ENCODE peak calls at places on chromosomes 2 and 18, in nine cellular contexts. One of them, this sample, is unnamed.
A peak's percentile ranks its signal among the peaks of the same experiment; 100 is the strongest.

GRCh38 chr18:2111456-2111855 is 459.8 kb downstream of the METTL4 start:
- DNase-seq in uterus: no peak
- DNase-seq in astrocyte: peak; percentile 86
- DNase-seq in left lung: no peak
- DNase-seq in body of pancreas: no peak
- DNase-seq in PC-9: peak; percentile 35
- DNase-seq in adrenal gland: no peak
- DNase-seq in stomach: no peak
- DNase-seq in heart right ventricle: no peak
- DNase-seq in this sample: no peak

GRCh38 chr2:8550481-8550880 is 131.4 kb upstream of the ID2 start:
- DNase-seq in uterus: peak; percentile 7
- DNase-seq in astrocyte: no peak
- DNase-seq in left lung: peak; percentile 31
- DNase-seq in body of pancreas: no peak
- DNase-seq in PC-9: no peak
- DNase-seq in adrenal gland: peak; percentile 10
- DNase-seq in stomach: peak; percentile 14
- DNase-seq in heart right ventricle: no peak
- DNase-seq in this sample: no peak

GRCh38 chr2:164852086-164852485 is 10.5 kb upstream of the COBLL1 start:
- DNase-seq in uterus: no peak
- DNase-seq in astrocyte: no peak
- DNase-seq in left lung: no peak
- DNase-seq in body of pancreas: no peak
- DNase-seq in PC-9: no peak
- DNase-seq in adrenal gland: no peak
- DNase-seq in stomach: no peak
- DNase-seq in heart right ventricle: no peak
- DNase-seq in this sample: no peak

GRCh38 chr2:134718095-134718955 is 475 bp downstream of the TMEM163 start:
- DNase-seq in uterus: no peak
- DNase-seq in astrocyte: no peak
- DNase-seq in left lung: peak; percentile 88
- DNase-seq in body of pancreas: peak; percentile 48
- DNase-seq in PC-9: peak; percentile 16
- DNase-seq in adrenal gland: peak; percentile 31
- DNase-seq in stomach: peak; percentile 45
- DNase-seq in heart right ventricle: no peak
- DNase-seq in this sample: no peak

GRCh38 chr18:64271264-64271663 is 122.4 kb upstream of the LINC00305 start:
- DNase-seq in uterus: no peak
- DNase-seq in astrocyte: no peak
- DNase-seq in left lung: no peak
- DNase-seq in body of pancreas: no peak
- DNase-seq in PC-9: no peak
- DNase-seq in adrenal gland: no peak
- DNase-seq in stomach: no peak
- DNase-seq in heart right ventricle: no peak
- DNase-seq in this sample: no peak

GRCh38 chr2:140348826-140349225 is 1568.6 kb upstream of the NXPH2 start:
- DNase-seq in uterus: no peak
- DNase-seq in astrocyte: no peak
- DNase-seq in left lung: no peak
- DNase-seq in body of pancreas: no peak
- DNase-seq in PC-9: no peak
- DNase-seq in adrenal gland: no peak
- DNase-seq in stomach: no peak
- DNase-seq in heart right ventricle: no peak
- DNase-seq in this sample: no peak

GRCh38 chr2:185335879-185336278 is 402.7 kb upstream of the FSIP2 start:
- DNase-seq in uterus: no peak
- DNase-seq in astrocyte: no peak
- DNase-seq in left lung: no peak
- DNase-seq in body of pancreas: no peak
- DNase-seq in PC-9: no peak
- DNase-seq in adrenal gland: no peak
- DNase-seq in stomach: no peak
- DNase-seq in heart right ventricle: no peak
- DNase-seq in this sample: no peak

GRCh38 chr18:63831080-63831788 is 56.0 kb downstream of the SERPINB7 start:
- DNase-seq in uterus: no peak
- DNase-seq in astrocyte: peak; percentile 84
- DNase-seq in left lung: no peak
- DNase-seq in body of pancreas: no peak
- DNase-seq in PC-9: no peak
- DNase-seq in adrenal gland: no peak
- DNase-seq in stomach: no peak
- DNase-seq in heart right ventricle: no peak
- DNase-seq in this sample: no peak

GRCh38 chr2:203871371-203871983 is 3.9 kb downstream of the CTLA4 start:
- DNase-seq in uterus: no peak
- DNase-seq in astrocyte: no peak
- DNase-seq in left lung: no peak
- DNase-seq in body of pancreas: no peak
- DNase-seq in PC-9: no peak
- DNase-seq in adrenal gland: no peak
- DNase-seq in stomach: no peak
- DNase-seq in heart right ventricle: no peak
- DNase-seq in this sample: no peak

GRCh38 chr2:49129034-49129433 is 25.3 kb downstream of the FSHR start:
- DNase-seq in uterus: no peak
- DNase-seq in astrocyte: no peak
- DNase-seq in left lung: no peak
- DNase-seq in body of pancreas: no peak
- DNase-seq in PC-9: no peak
- DNase-seq in adrenal gland: no peak
- DNase-seq in stomach: no peak
- DNase-seq in heart right ventricle: no peak
- DNase-seq in this sample: no peak

GRCh38 chr2:127560929-127561275 is 25.4 kb downstream of the MYO7B start:
- DNase-seq in uterus: no peak
- DNase-seq in astrocyte: no peak
- DNase-seq in left lung: no peak
- DNase-seq in body of pancreas: no peak
- DNase-seq in PC-9: no peak
- DNase-seq in adrenal gland: no peak
- DNase-seq in stomach: no peak
- DNase-seq in heart right ventricle: no peak
- DNase-seq in this sample: no peak

GRCh38 chr2:200039847-200040246 is 84.5 kb downstream of the MAIP1 start:
- DNase-seq in uterus: no peak
- DNase-seq in astrocyte: peak; percentile 95
- DNase-seq in left lung: no peak
- DNase-seq in body of pancreas: no peak
- DNase-seq in PC-9: no peak
- DNase-seq in adrenal gland: no peak
- DNase-seq in stomach: no peak
- DNase-seq in heart right ventricle: no peak
- DNase-seq in this sample: no peak

GRCh38 chr18:27964811-27965210 is 212.1 kb downstream of the CDH2 start:
- DNase-seq in uterus: no peak
- DNase-seq in astrocyte: peak; percentile 51
- DNase-seq in left lung: no peak
- DNase-seq in body of pancreas: no peak
- DNase-seq in PC-9: peak; percentile 7
- DNase-seq in adrenal gland: no peak
- DNase-seq in stomach: no peak
- DNase-seq in heart right ventricle: no peak
- DNase-seq in this sample: no peak

GRCh38 chr2:64796926-64797325 is 143.2 kb upstream of the SERTAD2 start:
- DNase-seq in uterus: no peak
- DNase-seq in astrocyte: no peak
- DNase-seq in left lung: no peak
- DNase-seq in body of pancreas: no peak
- DNase-seq in PC-9: no peak
- DNase-seq in adrenal gland: no peak
- DNase-seq in stomach: no peak
- DNase-seq in heart right ventricle: no peak
- DNase-seq in this sample: no peak

GRCh38 chr2:172106128-172106961 is 3.6 kb upstream of the DLX2 start:
- DNase-seq in uterus: no peak
- DNase-seq in astrocyte: no peak
- DNase-seq in left lung: no peak
- DNase-seq in body of pancreas: no peak
- DNase-seq in PC-9: no peak
- DNase-seq in adrenal gland: no peak
- DNase-seq in stomach: no peak
- DNase-seq in heart right ventricle: no peak
- DNase-seq in this sample: peak; percentile 61

DNA sequence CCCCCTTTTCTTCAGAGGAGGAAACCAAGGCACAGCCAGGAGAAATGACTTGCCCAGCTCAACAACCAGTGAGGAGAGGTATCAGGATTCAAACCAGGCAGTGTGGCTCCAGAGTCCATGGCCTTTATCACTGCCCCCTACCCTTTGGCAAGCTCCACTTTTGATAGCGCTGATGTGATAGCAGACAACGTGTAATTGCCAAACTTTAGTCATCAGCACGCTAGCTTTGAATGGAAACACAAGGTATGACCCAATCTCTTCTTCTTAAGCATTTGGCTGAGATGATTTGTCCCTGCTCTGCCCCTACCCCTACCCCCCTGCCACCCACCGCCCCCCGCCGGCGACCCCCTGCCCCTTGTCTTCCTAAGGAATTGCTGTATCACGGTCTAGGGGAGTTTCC is 75.3 kb upstream of the MAP4K4 start:
- DNase-seq in uterus: no peak
- DNase-seq in astrocyte: no peak
- DNase-seq in left lung: no peak
- DNase-seq in body of pancreas: no peak
- DNase-seq in PC-9: no peak
- DNase-seq in adrenal gland: no peak
- DNase-seq in stomach: no peak
- DNase-seq in heart right ventricle: no peak
- DNase-seq in this sample: no peak
- H3K4me1 ChIP-seq in uterus: no peaks in the 10 kb centered on the region
- H3K4me1 ChIP-seq in astrocyte: peaks cover 9% of the 10 kb centered on the region
- H3K4me1 ChIP-seq in left lung: no peaks in the 10 kb centered on the region
- H3K4me1 ChIP-seq in body of pancreas: no peaks in the 10 kb centered on the region
- H3K4me1 ChIP-seq in PC-9: peaks cover 39% of the 10 kb centered on the region
- H3K4me1 ChIP-seq in adrenal gland: no peaks in the 10 kb centered on the region
- H3K4me1 ChIP-seq in stomach: peaks cover 15% of the 10 kb centered on the region
- H3K4me1 ChIP-seq in heart right ventricle: peaks cover 4% of the 10 kb centered on the region
- H3K4me1 ChIP-seq in this sample: no peaks in the 10 kb centered on the region

GRCh38 chr2:28407976-28408690 is 15.5 kb downstream of the FOSL2 start:
- DNase-seq in uterus: no peak
- DNase-seq in astrocyte: no peak
- DNase-seq in left lung: no peak
- DNase-seq in body of pancreas: no peak
- DNase-seq in PC-9: no peak
- DNase-seq in adrenal gland: no peak
- DNase-seq in stomach: no peak
- DNase-seq in heart right ventricle: no peak
- DNase-seq in this sample: no peak

GRCh38 chr2:28411166-28411755 is 18.6 kb downstream of the FOSL2 start:
- DNase-seq in uterus: no peak
- DNase-seq in astrocyte: no peak
- DNase-seq in left lung: no peak
- DNase-seq in body of pancreas: no peak
- DNase-seq in PC-9: no peak
- DNase-seq in adrenal gland: no peak
- DNase-seq in stomach: no peak
- DNase-seq in heart right ventricle: no peak
- DNase-seq in this sample: no peak

GRCh38 chr2:28406276-28407096 is 13.8 kb downstream of the FOSL2 start:
- DNase-seq in uterus: no peak
- DNase-seq in astrocyte: peak; percentile 69
- DNase-seq in left lung: peak; percentile 93
- DNase-seq in body of pancreas: no peak
- DNase-seq in PC-9: peak; percentile 84
- DNase-seq in adrenal gland: no peak
- DNase-seq in stomach: peak; percentile 70
- DNase-seq in heart right ventricle: no peak
- DNase-seq in this sample: no peak

GRCh38 chr2:28407131-28407975 is 14.7 kb downstream of the FOSL2 start:
- DNase-seq in uterus: no peak
- DNase-seq in astrocyte: no peak
- DNase-seq in left lung: no peak
- DNase-seq in body of pancreas: no peak
- DNase-seq in PC-9: no peak
- DNase-seq in adrenal gland: no peak
- DNase-seq in stomach: no peak
- DNase-seq in heart right ventricle: no peak
- DNase-seq in this sample: no peak

GRCh38 chr2:28408764-28409599 is 16.3 kb downstream of the FOSL2 start:
- DNase-seq in uterus: no peak
- DNase-seq in astrocyte: peak; percentile 97
- DNase-seq in left lung: peak; percentile 88
- DNase-seq in body of pancreas: no peak
- DNase-seq in PC-9: peak; percentile 94
- DNase-seq in adrenal gland: no peak
- DNase-seq in stomach: no peak
- DNase-seq in heart right ventricle: no peak
- DNase-seq in this sample: no peak
- H3K36me3 ChIP-seq in uterus: no peaks in the 10 kb centered on the region
- H3K36me3 ChIP-seq in astrocyte: peaks cover 65% of the 10 kb centered on the region
- H3K36me3 ChIP-seq in left lung: no peaks in the 10 kb centered on the region
- H3K36me3 ChIP-seq in body of pancreas: peaks cover 68% of the 10 kb centered on the region
- H3K36me3 ChIP-seq in PC-9: peaks cover 76% of the 10 kb centered on the region
- H3K36me3 ChIP-seq in adrenal gland: no peaks in the 10 kb centered on the region
- H3K36me3 ChIP-seq in stomach: peaks cover 100% of the 10 kb centered on the region
- H3K36me3 ChIP-seq in heart right ventricle: peaks cover 100% of the 10 kb centered on the region
- H3K36me3 ChIP-seq in this sample: peaks cover 94% of the 10 kb centered on the region

DNA sequence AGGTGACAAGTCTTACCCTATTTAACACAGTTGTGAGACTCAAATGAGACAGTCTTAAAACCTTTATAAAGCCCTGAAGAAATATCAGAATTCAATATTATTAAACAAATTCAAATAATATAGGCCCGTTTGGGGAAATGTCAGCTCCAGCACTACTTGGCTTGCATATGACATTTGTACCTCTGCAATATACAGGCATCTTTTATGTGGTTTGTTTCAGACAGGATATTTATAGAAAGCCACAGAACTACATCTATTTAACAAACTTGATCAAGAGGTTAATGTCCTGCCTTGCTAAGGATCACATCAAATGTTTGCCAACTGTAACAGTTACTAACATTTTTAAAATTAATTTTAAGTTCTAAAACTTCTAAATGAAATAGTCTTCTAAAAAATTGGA is 3.2 kb upstream of the MREG start:
- DNase-seq in uterus: no peak
- DNase-seq in astrocyte: no peak
- DNase-seq in left lung: no peak
- DNase-seq in body of pancreas: no peak
- DNase-seq in PC-9: no peak
- DNase-seq in adrenal gland: no peak
- DNase-seq in stomach: no peak
- DNase-seq in heart right ventricle: no peak
- DNase-seq in this sample: no peak
- H3K4me3 ChIP-seq in uterus: no peak overlapping the region
- H3K4me3 ChIP-seq in astrocyte: no peak overlapping the region
- H3K4me3 ChIP-seq in left lung: no peak overlapping the region
- H3K4me3 ChIP-seq in body of pancreas: no peak overlapping the region
- H3K4me3 ChIP-seq in PC-9: no peak overlapping the region
- H3K4me3 ChIP-seq in adrenal gland: no peak overlapping the region
- H3K4me3 ChIP-seq in stomach: no peak overlapping the region
- H3K4me3 ChIP-seq in heart right ventricle: no peak overlapping the region
- H3K4me3 ChIP-seq in this sample: no peak overlapping the region

GRCh38 chr2:86285981-86286380 is 51.4 kb downstream of the REEP1 start:
- DNase-seq in uterus: no peak
- DNase-seq in astrocyte: no peak
- DNase-seq in left lung: no peak
- DNase-seq in body of pancreas: no peak
- DNase-seq in PC-9: no peak
- DNase-seq in adrenal gland: no peak
- DNase-seq in stomach: no peak
- DNase-seq in heart right ventricle: no peak
- DNase-seq in this sample: no peak
- H3K4me1 ChIP-seq in uterus: no peaks in the 10 kb centered on the region
- H3K4me1 ChIP-seq in astrocyte: no peaks in the 10 kb centered on the region
- H3K4me1 ChIP-seq in left lung: no peaks in the 10 kb centered on the region
- H3K4me1 ChIP-seq in body of pancreas: peaks cover 13% of the 10 kb centered on the region
- H3K4me1 ChIP-seq in PC-9: no peaks in the 10 kb centered on the region
- H3K4me1 ChIP-seq in adrenal gland: no peaks in the 10 kb centered on the region
- H3K4me1 ChIP-seq in stomach: peaks cover 22% of the 10 kb centered on the region
- H3K4me1 ChIP-seq in heart right ventricle: peaks cover 63% of the 10 kb centered on the region
- H3K4me1 ChIP-seq in this sample: no peaks in the 10 kb centered on the region